ENCODE peak calls at places on chromosomes 3 and 15, in seven cellular contexts. S is neural progenitor cell, O is GM23338, A is neuronal stem cell, F is GM23248, T is MM.1S, Z is hepatocyte. K is an unnamed sample. For H3K4me1, the result is how much of the 10 kb centered on the place peaks cover.

GRCh38 chr15:69626095-69627066 is 173.8 kb downstream of the RPLP1 start:
- DNase-seq in Z (no peak), A (no peak), S (no peak), O (no peak), T (no peak), F (no peak), K (no peak)

GRCh38 chr15:85312925-85313324 is 67.5 kb upstream of the AKAP13 start:
- DNase-seq in O (peak), F (peak), A (no peak), S (no peak), Z (no peak), T (no peak), K (no peak)

GRCh38 chr3:193832833-193833413 is 239.9 kb downstream of the OPA1 start:
- DNase-seq in Z (no peak), T (no peak), O (no peak), F (no peak), S (no peak), A (no peak), K (no peak)

GRCh38 chr3:156298938-156299337 is 178.6 kb downstream of the KCNAB1 start:
- DNase-seq in T (no peak), F (no peak), A (no peak), O (no peak), Z (no peak), S (no peak), K (no peak)

GRCh38 chr15:76337047-76337738 is 620 bp downstream of the ISL2 start:
- DNase-seq in T (no peak), A (no peak), O (peak), S (peak), Z (no peak), F (peak), K (peak)

GRCh38 chr3:52891164-52891563 is 6.2 kb downstream of the STIMATE start:
- DNase-seq in Z (no peak), F (no peak), A (no peak), S (no peak), T (no peak), O (no peak), K (no peak)

GRCh38 chr15:93223803-93224202 is 134.8 kb upstream of the RGMA start:
- DNase-seq in Z (no peak), S (no peak), O (no peak), T (no peak), A (no peak), F (no peak), K (no peak)

GRCh38 chr3:27145719-27146118 is 223.5 kb downstream of the NEK10 start:
- DNase-seq in A (no peak), F (no peak), S (no peak), O (peak), Z (no peak), T (no peak), K (no peak)

GRCh38 chr3:103813955-103814354 is 1379.1 kb downstream of the ZPLD1 start:
- DNase-seq in O (no peak), Z (no peak), T (no peak), A (no peak), S (no peak), F (no peak), K (no peak)

GRCh38 chr3:132396255-132396654 is 21.0 kb upstream of the DNAJC13 start:
- DNase-seq in S (no peak), F (no peak), Z (no peak), O (no peak), T (no peak), A (no peak), K (no peak)

GRCh38 chr15:77533530-77533929 is 99.2 kb downstream of the LINGO1 start:
- DNase-seq in Z (peak), F (no peak), A (no peak), T (no peak), S (peak), O (peak), K (no peak)

GRCh38 chr3:162765524-162765923 is 1268.9 kb downstream of the OTOL1 start:
- DNase-seq in F (no peak), T (no peak), O (no peak), A (no peak), Z (no peak), S (no peak), K (no peak)

GRCh38 chr3:100299031-100299430 is 35.5 kb upstream of the NIT2 start:
- DNase-seq in O (no peak), F (no peak), T (no peak), S (no peak), A (no peak), Z (no peak), K (no peak)

GRCh38 chr3:58175429-58176184 is 35.2 kb downstream of the DNASE1L3 start:
- DNase-seq in T (no peak), O (peak), F (peak), S (peak), A (no peak), Z (peak), K (no peak)

GRCh38 chr15:63065262-63066234 is 23.0 kb downstream of the TPM1 start:
- DNase-seq in T (no peak), A (no peak), S (no peak), F (peak), O (peak), Z (no peak), K (peak)

GRCh38 chr15:98778960-98779359 is 130.6 kb downstream of the IGF1R start:
- DNase-seq in Z (no peak), A (no peak), S (no peak), F (no peak), T (no peak), O (no peak), K (no peak)

GRCh38 chr15:40006003-40006402 is 33.0 kb downstream of the SRP14 start:
- DNase-seq in F (peak), A (no peak), T (no peak), Z (no peak), S (no peak), O (no peak), K (no peak)

GRCh38 chr3:166052440-166052839 is 215.2 kb upstream of the BCHE start:
- DNase-seq in A (no peak), S (peak), O (peak), Z (no peak), F (no peak), T (no peak), K (no peak)

GRCh38 chr3:189941125-189941524 is 179.6 kb downstream of the P3H2 start:
- DNase-seq in O (peak), A (no peak), F (no peak), Z (peak), T (no peak), S (peak), K (no peak)

GRCh38 chr3:61774279-61774890 is 213.0 kb downstream of the PTPRG start:
- DNase-seq in A (no peak), S (no peak), O (no peak), F (no peak), T (no peak), Z (no peak), K (no peak)

GRCh38 chr15:62719316-62719715 is 323.2 kb upstream of the TPM1 start:
- DNase-seq in A (no peak), T (no peak), S (no peak), F (peak), Z (no peak), O (no peak), K (no peak)

GRCh38 chr3:124760601-124761000 is 30.3 kb downstream of the UMPS start:
- DNase-seq in Z (peak), T (no peak), S (no peak), F (peak), O (peak), A (no peak), K (no peak)

GRCh38 chr3:119498188-119498987 is at the start of gene TIMMDC1:
- DNase-seq in Z (peak), A (peak), O (peak), T (peak), F (peak), S (peak), K (peak)

GRCh38 chr3:119492810-119493209 is 5.5 kb upstream of the TIMMDC1 start:
- DNase-seq in O (no peak), A (no peak), T (no peak), Z (no peak), F (no peak), S (no peak), K (no peak)

GRCh38 chr3:119500265-119500664 is 1.9 kb downstream of the TIMMDC1 start:
- DNase-seq in T (no peak), O (no peak), S (no peak), F (no peak), A (no peak), Z (no peak), K (no peak)

GRCh38 chr3:119494597-119494996 is 3.8 kb upstream of the TIMMDC1 start:
- DNase-seq in F (peak), T (no peak), A (no peak), Z (no peak), S (no peak), O (peak), K (peak)

GRCh38 chr3:119497824-119498187 is 541 bp upstream of the TIMMDC1 start:
- DNase-seq in O (peak), A (peak), S (peak), Z (peak), T (no peak), F (peak), K (no peak)
- H2AFZ ChIP-seq in O (peak), A (peak), S (peak), Z (peak), T (peak), F (peak), K (peak)

DNA sequence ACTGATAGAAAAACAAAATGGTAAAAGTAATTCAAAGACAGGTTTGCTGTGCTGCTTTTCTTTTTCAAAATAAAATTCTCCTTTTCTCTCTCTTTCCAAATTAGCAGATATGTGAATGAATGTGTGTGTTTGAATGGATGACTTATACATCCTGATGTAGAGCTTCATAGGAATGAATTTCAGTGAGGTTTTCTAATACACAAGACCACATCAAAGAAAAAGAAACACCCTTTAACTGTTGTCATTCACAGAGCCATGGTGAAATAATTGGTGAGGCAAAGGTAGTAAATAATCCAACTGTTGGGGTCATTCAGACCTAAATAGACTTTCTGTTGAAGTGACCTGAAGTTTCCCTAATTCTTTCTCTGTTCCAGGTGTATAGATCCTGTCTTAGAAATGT is 139.1 kb upstream of the ZPLD1 start:
- DNase-seq in F (no peak), A (no peak), Z (no peak), T (peak), O (no peak), S (no peak), K (no peak)
- H3K4me1 ChIP-seq in F (under half), A (under half), Z (under half), T (under half), O (under half), S (under half), K (under half)

GRCh38 chr3:4986175-4986610 is 7.0 kb downstream of the BHLHE40 start:
- DNase-seq in T (no peak), F (no peak), A (no peak), O (no peak), S (peak), Z (peak), K (no peak)
- H2AFZ ChIP-seq in T (peak), F (no peak), A (peak), O (peak), S (no peak), Z (no peak), K (no peak)

DNA sequence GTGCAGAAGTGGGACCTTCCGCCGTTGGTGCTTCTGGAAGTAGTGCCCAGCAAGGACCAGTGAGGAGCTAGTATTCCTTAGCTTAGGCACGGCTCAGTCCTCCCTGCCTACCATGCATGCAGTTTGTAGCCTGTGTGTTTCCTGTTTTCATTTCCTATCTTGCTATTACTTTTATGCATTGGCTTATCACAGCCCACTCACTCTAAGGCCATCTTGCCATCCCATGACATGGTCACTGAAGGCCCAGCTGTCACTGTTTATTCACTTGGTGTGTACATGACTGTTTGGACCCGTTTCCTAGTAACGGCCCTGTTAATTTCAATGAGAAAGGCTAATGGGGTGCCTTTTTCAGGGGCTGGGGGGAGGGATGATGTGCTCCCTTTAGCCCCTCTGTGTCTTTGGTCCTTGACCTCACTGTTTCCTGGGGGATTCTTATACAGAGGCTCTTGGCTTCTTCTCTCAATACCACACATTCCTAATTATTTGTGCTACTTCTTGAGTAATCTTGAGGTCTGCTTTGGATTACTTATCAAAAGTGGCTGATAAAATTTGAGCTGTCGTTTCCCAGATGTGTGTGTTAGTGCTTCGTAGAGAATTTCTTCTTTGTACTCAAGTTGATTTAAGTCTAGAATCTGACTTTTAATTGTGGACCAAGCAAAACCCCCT is 24.5 kb upstream of the TRAK1 start:
- DNase-seq in A (peak), S (peak), Z (no peak), F (peak), O (peak), T (no peak), K (peak)
- H3K4me1 ChIP-seq in A (under half), S (under half), Z (under half), F (half or more), O (under half), T (under half), K (half or more)

DNA sequence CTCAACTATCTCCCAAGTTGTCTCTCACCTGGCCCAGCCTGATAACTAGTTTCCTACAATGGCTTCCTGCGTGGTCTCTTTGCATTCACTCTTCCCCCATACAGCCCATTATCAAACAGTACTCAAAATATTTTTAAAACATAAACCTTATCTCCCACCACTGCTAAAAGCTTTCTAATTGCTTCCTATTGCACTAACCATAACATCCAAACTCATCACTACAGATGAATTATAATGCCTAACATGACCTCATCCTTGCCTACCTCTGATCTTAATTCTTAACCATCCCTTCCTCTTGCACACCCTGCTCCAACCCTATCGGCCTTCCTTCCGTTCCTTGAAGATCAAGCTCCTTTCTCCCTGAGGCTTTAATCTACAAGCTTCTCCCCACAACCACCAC is 17.0 kb downstream of the ACAP2 start:
- DNase-seq in S (no peak), O (no peak), T (no peak), F (no peak), Z (no peak), A (no peak), K (no peak)
- H2AFZ ChIP-seq in S (no peak), O (no peak), T (no peak), F (no peak), Z (no peak), A (no peak), K (no peak)

DNA sequence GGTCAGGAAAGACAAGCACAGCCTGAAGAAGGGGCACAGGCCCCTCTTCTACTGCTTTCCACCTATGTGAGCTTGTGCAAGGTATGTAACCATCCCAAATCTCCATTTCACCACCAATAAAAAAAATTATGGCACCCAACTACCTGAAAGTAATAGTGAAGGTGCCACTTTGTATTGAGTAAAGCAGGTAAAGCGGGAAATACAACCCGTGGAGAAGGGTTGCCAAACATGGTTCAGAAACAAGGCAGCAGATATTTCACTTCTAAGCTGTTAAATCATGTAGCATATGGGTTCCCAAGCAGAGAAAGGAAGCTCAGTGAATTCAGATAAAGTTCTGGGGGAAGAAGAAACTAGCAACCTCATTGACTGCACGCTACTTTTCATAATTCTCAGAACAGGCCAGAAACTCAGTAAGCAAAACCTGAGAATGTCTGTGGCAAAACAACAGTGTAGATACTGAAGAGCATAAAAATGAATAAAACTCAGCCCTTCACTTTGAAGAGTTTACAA is 4.1 kb downstream of the PLOD2 start:
- DNase-seq in T (peak), O (no peak), S (no peak), A (no peak), F (no peak), Z (no peak), K (no peak)
- H3K4me1 ChIP-seq in T (under half), O (under half), S (under half), A (under half), F (under half), Z (under half), K (under half)

GRCh38 chr3:71725279-71725991 is at the start of gene EIF4E3:
- DNase-seq in A (peak), O (peak), T (peak), F (peak), S (peak), Z (peak), K (no peak)
- H2AFZ ChIP-seq in A (peak), O (peak), T (peak), F (peak), S (peak), Z (peak), K (no peak)